ENCODE peak calls at places on chromosomes 16 and 17, in nine cellular contexts. L is cardiac muscle cell, K is cardiac fibroblast, T is SK-N-SH, P is mesendoderm, Z is dorsolateral prefrontal cortex, C is esophagus squamous epithelium, V is foreskin fibroblast, Y is AG04450. O is an unnamed sample.

GRCh38 chr17:358491-359133 is 6.0 kb upstream of the RPH3AL start:
- DNase-seq in P (no peak), C (no peak), T (no peak), V (no peak), Z (no peak), L (no peak), K (no peak), Y (no peak), O (no peak)

GRCh38 chr17:20066253-20066652 is 57.1 kb downstream of the SPECC1 start:
- DNase-seq in Z (no peak), C (no peak), K (peak), P (no peak), V (peak), T (no peak), Y (peak), L (peak), O (peak)

GRCh38 chr17:1043601-1044251 is 46.8 kb downstream of the TIMM22 start:
- DNase-seq in Z (no peak), V (no peak), L (peak), K (peak), P (peak), Y (no peak), C (no peak), T (no peak), O (no peak)

GRCh38 chr16:30927789-30928378 is 4.5 kb downstream of the FBXL19 start:
- DNase-seq in Y (no peak), Z (peak), K (peak), P (peak), V (peak), C (no peak), L (peak), T (peak), O (peak)

GRCh38 chr16:28923652-28924398 is 1.2 kb downstream of the RABEP2 start:
- DNase-seq in K (no peak), V (no peak), T (no peak), P (no peak), Y (no peak), C (no peak), L (no peak), Z (no peak), O (no peak)

GRCh38 chr17:10798332-10798749 is 5.6 kb downstream of the TMEM238L start:
- DNase-seq in V (no peak), C (no peak), K (peak), Y (no peak), T (no peak), L (peak), Z (no peak), P (no peak), O (no peak)

GRCh38 chr16:56245197-56245596 is 53.9 kb downstream of the GNAO1 start:
- DNase-seq in P (peak), K (no peak), C (no peak), T (no peak), Y (no peak), L (no peak), V (peak), Z (no peak), O (no peak)

GRCh38 chr17:36923814-36924221 is 13.5 kb upstream of the LHX1 start:
- DNase-seq in P (no peak), Z (no peak), L (no peak), T (no peak), Y (no peak), K (no peak), V (no peak), C (no peak), O (no peak)

GRCh38 chr17:4632583-4632923 is 8.9 kb downstream of the ALOX15 start:
- DNase-seq in C (no peak), Z (no peak), Y (no peak), V (no peak), T (no peak), K (no peak), L (no peak), P (peak), O (no peak)

GRCh38 chr17:73750975-73751374 is 106.7 kb upstream of the SDK2 start:
- DNase-seq in K (no peak), V (no peak), C (no peak), T (peak), L (no peak), P (peak), Z (no peak), Y (no peak), O (no peak)

GRCh38 chr17:74919440-74920305 is 3.4 kb downstream of the USH1G start:
- DNase-seq in Y (no peak), V (peak), P (peak), T (no peak), L (peak), C (no peak), K (peak), Z (no peak), O (no peak)

GRCh38 chr16:55842369-55843104 is 9.6 kb upstream of the CES1 start:
- DNase-seq in L (peak), Z (no peak), C (no peak), P (peak), T (peak), V (peak), Y (peak), K (peak), O (peak)

GRCh38 chr16:69404275-69404805 is 18.5 kb upstream of the TERF2 start:
- DNase-seq in P (peak), T (no peak), V (peak), Z (no peak), K (peak), Y (no peak), L (peak), C (no peak), O (peak)

GRCh38 chr17:33200116-33200515 is 93.0 kb downstream of the ASIC2 start:
- DNase-seq in P (no peak), V (peak), C (no peak), Z (no peak), L (no peak), K (no peak), Y (no peak), T (no peak), O (no peak)

GRCh38 chr17:50882851-50883250 is 16.7 kb upstream of the TOB1 start:
- DNase-seq in Y (no peak), T (no peak), Z (no peak), P (no peak), K (peak), L (peak), C (no peak), V (peak), O (peak)

GRCh38 chr17:60559995-60560859 is 34.2 kb upstream of the APPBP2 start:
- DNase-seq in Z (no peak), Y (no peak), K (no peak), C (no peak), V (no peak), P (no peak), T (no peak), L (no peak), O (no peak)

GRCh38 chr16:80347900-80348299 is 192.9 kb upstream of the DYNLRB2 start:
- DNase-seq in T (no peak), P (no peak), Y (no peak), V (no peak), K (peak), C (no peak), Z (no peak), L (no peak), O (peak)

GRCh38 chr17:44970136-44970737 is 2.1 kb upstream of the C1QL1 start:
- DNase-seq in P (peak), L (peak), Y (no peak), Z (no peak), C (no peak), V (peak), T (peak), K (peak), O (peak)

GRCh38 chr16:29720703-29721102 is 25.1 kb downstream of the C16orf54 start:
- DNase-seq in L (peak), K (peak), V (no peak), T (no peak), Y (no peak), P (no peak), C (no peak), Z (no peak), O (no peak)

GRCh38 chr16:48452991-48453760 is 68.0 kb upstream of the SIAH1 start:
- DNase-seq in L (no peak), C (no peak), P (no peak), Y (no peak), K (no peak), T (no peak), Z (no peak), V (no peak), O (no peak)

GRCh38 chr17:22270381-22270780 is 578.1 kb downstream of the KCNJ18 start:
- DNase-seq in V (no peak), T (no peak), P (no peak), C (no peak), Z (no peak), L (no peak), K (no peak), Y (no peak), O (no peak)

GRCh38 chr17:79812969-79813825 is 16.3 kb upstream of the CBX8 start:
- DNase-seq in Y (no peak), P (no peak), K (no peak), V (peak), T (peak), Z (no peak), C (no peak), L (peak), O (no peak)

GRCh38 chr16:31365131-31365865 is 10.3 kb downstream of the ITGAX start:
- DNase-seq in C (no peak), Y (no peak), L (no peak), T (no peak), Z (no peak), K (no peak), P (no peak), V (no peak), O (no peak)

GRCh38 chr17:37726248-37726647 is 18.6 kb downstream of the HNF1B start:
- DNase-seq in Y (no peak), V (no peak), L (no peak), C (no peak), T (no peak), K (no peak), P (no peak), Z (no peak), O (no peak)

GRCh38 chr17:61218438-61218837 is 181.2 kb upstream of the TBX2 start:
- DNase-seq in T (no peak), Z (no peak), V (peak), C (no peak), Y (peak), P (no peak), L (peak), K (peak), O (peak)

GRCh38 chr17:17059301-17059890 is 17.1 kb downstream of the MPRIP start:
- DNase-seq in C (no peak), P (no peak), L (no peak), V (no peak), Y (no peak), Z (no peak), T (no peak), K (no peak), O (no peak)

GRCh38 chr17:73430848-73431247 is 119.0 kb upstream of the CDC42EP4 start:
- DNase-seq in K (peak), L (peak), C (no peak), V (no peak), Z (no peak), P (no peak), T (no peak), Y (no peak), O (no peak)

GRCh38 chr16:4182581-4183257 is 59.2 kb downstream of the SRL start:
- DNase-seq in T (no peak), V (no peak), Y (no peak), Z (no peak), K (no peak), C (no peak), L (no peak), P (no peak), O (no peak)

GRCh38 chr16:12917653-12918052 is 16.3 kb downstream of the SHISA9 start:
- DNase-seq in P (peak), L (no peak), Y (no peak), V (peak), Z (no peak), K (no peak), T (no peak), C (no peak), O (peak)

GRCh38 chr16:78990309-78990701 is 610.2 kb downstream of the MAF start:
- DNase-seq in Z (no peak), C (no peak), L (no peak), Y (no peak), K (no peak), P (no peak), V (no peak), T (no peak), O (no peak)

GRCh38 chr16:11909653-11910551 is 5.9 kb downstream of the GSPT1 start:
- DNase-seq in Z (no peak), C (no peak), T (no peak), P (no peak), Y (peak), K (peak), L (peak), V (peak), O (peak)

GRCh38 chr17:9833922-9834321 is 8.2 kb downstream of the GLP2R start:
- DNase-seq in C (no peak), K (no peak), P (no peak), Y (no peak), L (no peak), Z (no peak), V (no peak), T (no peak), O (no peak)

GRCh38 chr16:80300456-80300855 is 240.3 kb upstream of the DYNLRB2 start:
- DNase-seq in L (no peak), Y (no peak), V (peak), K (no peak), T (no peak), P (no peak), Z (no peak), C (no peak), O (no peak)

GRCh38 chr17:73028311-73028755 is 64.2 kb downstream of the SLC39A11 start:
- DNase-seq in Y (peak), T (no peak), L (peak), Z (no peak), C (no peak), V (peak), K (peak), P (no peak), O (peak)

GRCh38 chr16:1983053-1983543 is 895 bp upstream of the GFER start:
- DNase-seq in V (no peak), K (no peak), L (no peak), T (no peak), Y (no peak), C (no peak), P (no peak), Z (no peak), O (no peak)

GRCh38 chr16:1983544-1984346 is at the start of gene GFER:
- DNase-seq in V (peak), C (no peak), T (peak), K (peak), L (peak), Y (peak), Z (peak), P (peak), O (peak)

GRCh38 chr16:1984347-1985225 is 593 bp downstream of the GFER start:
- DNase-seq in C (no peak), Z (no peak), Y (no peak), P (no peak), K (no peak), T (no peak), L (no peak), V (peak), O (no peak)

GRCh38 chr16:1987198-1987597 is 2.6 kb upstream of the SYNGR3 start:
- DNase-seq in Y (no peak), T (no peak), P (no peak), L (no peak), Z (no peak), K (no peak), V (no peak), C (no peak), O (no peak)

GRCh38 chr16:1985466-1986150 is 1.6 kb downstream of the GFER start:
- DNase-seq in Z (no peak), L (no peak), Y (no peak), V (no peak), P (no peak), T (no peak), C (no peak), K (no peak), O (no peak)
- H3K4me3 ChIP-seq in Z (no peak), L (no peak), Y (peak), V (peak), P (no peak), T (peak), C (no peak), K (no peak), O (peak)

DNA sequence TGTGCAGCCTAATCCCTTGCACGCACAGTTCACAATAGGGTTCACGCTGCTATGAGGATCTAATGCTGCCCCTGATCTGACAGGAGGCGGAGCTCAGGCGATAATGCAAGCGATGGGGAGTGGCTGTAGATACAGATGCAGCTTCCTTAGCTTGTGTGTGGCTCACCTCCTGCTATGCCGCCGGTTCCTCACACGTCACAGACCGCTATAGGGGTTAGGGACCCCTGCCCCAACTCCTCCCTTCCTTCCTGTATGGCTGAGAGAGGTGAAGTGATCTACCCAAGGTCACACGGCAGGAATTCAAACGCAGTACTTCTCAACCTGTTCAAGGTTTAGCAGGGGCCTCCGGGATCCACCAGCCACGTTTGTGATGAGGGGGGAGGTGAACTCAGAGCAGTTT is 13.4 kb upstream of the PLLP start:
- DNase-seq in Z (no peak), T (no peak), K (no peak), C (no peak), V (no peak), L (no peak), Y (no peak), P (peak), O (no peak)
- H3K4me3 ChIP-seq in Z (no peak), T (no peak), K (no peak), C (no peak), V (no peak), L (no peak), Y (no peak), P (no peak), O (no peak)

DNA sequence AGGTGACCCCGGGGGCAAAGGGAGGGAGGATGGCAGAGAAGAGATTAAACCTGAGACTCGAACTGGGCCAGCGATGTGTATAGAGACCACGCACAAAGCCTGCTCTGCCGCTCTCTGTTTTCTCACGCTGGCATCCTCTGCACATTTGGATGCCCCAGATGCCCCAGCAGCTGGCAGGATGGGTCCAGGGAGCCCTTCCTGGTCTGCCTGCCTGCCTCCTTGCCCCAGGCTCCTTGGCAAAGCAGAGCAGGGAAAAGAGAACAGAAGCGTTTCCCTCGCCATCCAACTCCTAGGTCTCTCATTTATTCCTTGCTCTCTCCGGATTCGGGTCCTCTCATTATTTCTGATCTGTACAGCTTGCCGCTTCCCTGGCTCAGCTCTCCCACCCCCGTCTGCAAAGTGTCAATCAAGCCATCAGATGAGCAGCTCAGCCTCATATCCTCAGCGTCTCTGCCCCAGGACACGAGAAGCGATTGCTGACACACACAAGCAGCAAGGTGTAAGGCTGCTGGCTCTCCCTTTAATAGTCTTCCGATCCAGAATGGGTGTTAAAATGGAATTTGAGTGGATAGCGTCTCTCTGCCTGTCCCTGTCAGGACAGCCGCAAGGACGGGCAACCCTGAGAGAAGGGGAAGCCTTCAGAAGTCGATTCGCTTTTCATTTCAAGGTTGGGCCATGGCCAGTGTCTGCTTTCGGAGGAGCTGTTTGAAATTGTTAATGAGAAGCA is 5.0 kb upstream of the PIPOX start:
- DNase-seq in P (no peak), K (no peak), T (peak), C (no peak), Z (no peak), V (no peak), L (no peak), Y (no peak), O (no peak)
- H3K4me3 ChIP-seq in P (no peak), K (no peak), T (peak), C (no peak), Z (peak), V (no peak), L (no peak), Y (no peak), O (no peak)

GRCh38 chr16:21101631-21102420 is 48.8 kb downstream of the DNAH3 start:
- DNase-seq in Y (no peak), C (no peak), P (peak), V (peak), L (peak), K (peak), T (peak), Z (no peak), O (peak)
- H3K4me3 ChIP-seq in Y (no peak), C (no peak), P (no peak), V (no peak), L (no peak), K (no peak), T (no peak), Z (no peak), O (no peak)

GRCh38 chr16:85014311-85014710 is 3.0 kb upstream of the ZDHHC7 start:
- DNase-seq in L (no peak), Y (no peak), V (no peak), C (no peak), Z (no peak), K (no peak), T (no peak), P (no peak), O (no peak)
- H3K4me3 ChIP-seq in L (no peak), Y (no peak), V (no peak), C (no peak), Z (no peak), K (no peak), T (no peak), P (no peak), O (no peak)

DNA sequence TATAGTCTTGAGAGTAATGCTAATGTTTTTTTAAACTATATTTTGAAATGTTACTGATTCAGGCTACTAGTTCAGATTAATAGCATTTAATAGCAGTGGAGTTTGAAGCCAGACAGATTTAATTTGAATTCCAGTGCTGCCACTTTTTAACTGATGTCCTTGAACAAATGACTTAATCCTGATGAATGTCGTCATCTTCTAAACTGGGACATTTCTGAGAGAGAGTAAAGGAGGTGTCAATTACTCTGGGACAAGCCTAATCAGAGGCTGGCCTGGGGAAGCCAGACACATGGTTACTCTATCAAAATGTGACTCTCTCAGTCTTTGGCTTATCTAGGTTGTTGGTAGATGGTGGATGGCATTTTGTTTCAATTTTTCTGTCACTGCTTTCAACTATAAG is 246.7 kb downstream of the HS3ST3A1 start:
- DNase-seq in P (peak), L (no peak), C (no peak), Z (no peak), T (no peak), K (no peak), V (no peak), Y (no peak), O (no peak)
- H3K4me3 ChIP-seq in P (no peak), L (no peak), C (no peak), Z (no peak), T (no peak), K (no peak), V (no peak), Y (no peak), O (no peak)

GRCh38 chr17:2598166-2598565 is 4.7 kb downstream of the PAFAH1B1 start:
- DNase-seq in L (peak), K (peak), C (no peak), Z (no peak), T (no peak), P (no peak), V (peak), Y (no peak), O (peak)
- H3K4me3 ChIP-seq in L (no peak), K (no peak), C (no peak), Z (no peak), T (no peak), P (no peak), V (no peak), Y (no peak), O (no peak)

GRCh38 chr16:86580063-86580797 is 1.9 kb downstream of the FOXL1 start:
- DNase-seq in L (no peak), C (no peak), P (no peak), Y (no peak), V (peak), K (no peak), Z (no peak), T (no peak), O (peak)
- H3K4me3 ChIP-seq in L (no peak), C (no peak), P (no peak), Y (peak), V (peak), K (no peak), Z (no peak), T (no peak), O (peak)

GRCh38 chr16:2485811-2486507 is 11.0 kb downstream of the TBC1D24 start:
- DNase-seq in V (peak), T (no peak), L (no peak), C (no peak), K (no peak), Z (no peak), Y (no peak), P (no peak), O (no peak)
- H3K4me3 ChIP-seq in V (no peak), T (no peak), L (no peak), C (no peak), K (no peak), Z (no peak), Y (no peak), P (no peak), O (no peak)

GRCh38 chr17:7572588-7573323 is 6.7 kb upstream of the CD68 start:
- DNase-seq in V (peak), K (peak), L (peak), Z (peak), Y (peak), T (peak), C (peak), P (peak), O (peak)
- H3K4me3 ChIP-seq in V (peak), K (peak), L (peak), Z (peak), Y (peak), T (peak), C (peak), P (peak), O (peak)